ENCODE peak calls at places on chromosomes 7 and 10, in five cellular contexts. One of them, this sample, is unnamed. For H3K4me1, the result is how much of the 10 kb centered on the place peaks cover.

GRCh38 chr7:30664184-30664885 is 17.9 kb downstream of the CRHR2 start:
- DNase-seq in Peyer's patch: no peak
- DNase-seq in adipocyte: no peak
- DNase-seq in astrocyte: no peak
- DNase-seq in upper lobe of right lung: no peak
- DNase-seq in this sample: no peak

GRCh38 chr10:5500910-5501309 is 1.5 kb upstream of the CALML5 start:
- DNase-seq in Peyer's patch: peak
- DNase-seq in adipocyte: no peak
- DNase-seq in astrocyte: no peak
- DNase-seq in upper lobe of right lung: no peak
- DNase-seq in this sample: no peak

GRCh38 chr7:101778181-101778580 is 39.2 kb upstream of the CUX1 start:
- DNase-seq in Peyer's patch: no peak
- DNase-seq in adipocyte: no peak
- DNase-seq in astrocyte: no peak
- DNase-seq in upper lobe of right lung: no peak
- DNase-seq in this sample: no peak

GRCh38 chr10:73218466-73219191 is 28.4 kb downstream of the DNAJC9 start:
- DNase-seq in Peyer's patch: no peak
- DNase-seq in adipocyte: peak
- DNase-seq in astrocyte: no peak
- DNase-seq in upper lobe of right lung: no peak
- DNase-seq in this sample: no peak

GRCh38 chr10:47326927-47327330 is 4.7 kb downstream of the GDF2 start:
- DNase-seq in Peyer's patch: no peak
- DNase-seq in adipocyte: no peak
- DNase-seq in astrocyte: no peak
- DNase-seq in upper lobe of right lung: no peak
- DNase-seq in this sample: no peak

GRCh38 chr7:70696139-70696782 is 435.7 kb upstream of the GALNT17 start:
- DNase-seq in Peyer's patch: no peak
- DNase-seq in adipocyte: peak
- DNase-seq in astrocyte: peak
- DNase-seq in upper lobe of right lung: no peak
- DNase-seq in this sample: no peak

GRCh38 chr7:139340808-139341057 is 404 bp upstream of the FMC1 start:
- DNase-seq in Peyer's patch: no peak
- DNase-seq in adipocyte: no peak
- DNase-seq in astrocyte: no peak
- DNase-seq in upper lobe of right lung: peak
- DNase-seq in this sample: no peak

GRCh38 chr10:11434323-11434722 is 177.1 kb downstream of the USP6NL start:
- DNase-seq in Peyer's patch: no peak
- DNase-seq in adipocyte: no peak
- DNase-seq in astrocyte: no peak
- DNase-seq in upper lobe of right lung: no peak
- DNase-seq in this sample: no peak

GRCh38 chr7:29807179-29807841 is 1.0 kb downstream of the WIPF3 start:
- DNase-seq in Peyer's patch: no peak
- DNase-seq in adipocyte: peak
- DNase-seq in astrocyte: no peak
- DNase-seq in upper lobe of right lung: no peak
- DNase-seq in this sample: no peak

GRCh38 chr7:34227525-34227924 is 322.2 kb downstream of the BMPER start:
- DNase-seq in Peyer's patch: no peak
- DNase-seq in adipocyte: no peak
- DNase-seq in astrocyte: no peak
- DNase-seq in upper lobe of right lung: no peak
- DNase-seq in this sample: no peak

GRCh38 chr7:18459439-18459838 is 36.1 kb upstream of the HDAC9 start:
- DNase-seq in Peyer's patch: no peak
- DNase-seq in adipocyte: peak
- DNase-seq in astrocyte: peak
- DNase-seq in upper lobe of right lung: no peak
- DNase-seq in this sample: no peak

GRCh38 chr10:128704716-128705115 is 578.5 kb upstream of the MKI67 start:
- DNase-seq in Peyer's patch: no peak
- DNase-seq in adipocyte: no peak
- DNase-seq in astrocyte: no peak
- DNase-seq in upper lobe of right lung: no peak
- DNase-seq in this sample: no peak

GRCh38 chr10:95821766-95822165 is 65.8 kb downstream of the ENTPD1 start:
- DNase-seq in Peyer's patch: no peak
- DNase-seq in adipocyte: no peak
- DNase-seq in astrocyte: no peak
- DNase-seq in upper lobe of right lung: no peak
- DNase-seq in this sample: no peak

GRCh38 chr10:71080381-71081228 is 131.8 kb upstream of the UNC5B start:
- DNase-seq in Peyer's patch: peak
- DNase-seq in adipocyte: no peak
- DNase-seq in astrocyte: no peak
- DNase-seq in upper lobe of right lung: peak
- DNase-seq in this sample: no peak

GRCh38 chr10:119461380-119461779 is 81.1 kb downstream of the RGS10 start:
- DNase-seq in Peyer's patch: no peak
- DNase-seq in adipocyte: no peak
- DNase-seq in astrocyte: no peak
- DNase-seq in upper lobe of right lung: no peak
- DNase-seq in this sample: no peak

GRCh38 chr10:122173337-122173736 is 97.8 kb upstream of the BTBD16 start:
- DNase-seq in Peyer's patch: no peak
- DNase-seq in adipocyte: no peak
- DNase-seq in astrocyte: no peak
- DNase-seq in upper lobe of right lung: peak
- DNase-seq in this sample: no peak

GRCh38 chr10:59177031-59177861 is 803 bp downstream of the PHYHIPL start:
- DNase-seq in Peyer's patch: peak
- DNase-seq in adipocyte: peak
- DNase-seq in astrocyte: peak
- DNase-seq in upper lobe of right lung: no peak
- DNase-seq in this sample: no peak

GRCh38 chr10:70990661-70991060 is 102.3 kb upstream of the PCBD1 start:
- DNase-seq in Peyer's patch: peak
- DNase-seq in adipocyte: no peak
- DNase-seq in astrocyte: no peak
- DNase-seq in upper lobe of right lung: no peak
- DNase-seq in this sample: no peak

DNA sequence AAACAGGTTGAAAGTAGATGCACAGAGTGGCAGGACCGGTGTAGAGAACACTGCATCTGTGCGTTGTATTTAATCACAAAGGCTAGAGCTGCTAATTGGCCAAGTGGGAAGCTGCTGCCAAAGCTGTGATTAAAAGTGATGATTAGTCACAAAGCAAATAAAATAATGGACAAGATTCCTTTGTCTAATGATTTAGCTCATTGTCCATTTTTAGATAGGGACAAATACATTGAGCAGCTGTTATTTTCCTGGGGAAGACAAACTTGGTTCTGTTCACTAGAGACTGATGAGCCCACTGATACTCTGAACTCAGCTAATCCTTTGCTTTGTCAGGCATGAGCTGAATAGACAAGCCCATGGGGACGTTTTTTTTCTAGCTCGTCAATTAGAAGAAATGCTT is 19.7 kb downstream of the UBE3C start:
- DNase-seq in Peyer's patch: no peak
- DNase-seq in adipocyte: no peak
- DNase-seq in astrocyte: peak
- DNase-seq in upper lobe of right lung: no peak
- DNase-seq in this sample: no peak
- H3K4me1 ChIP-seq in Peyer's patch: under half
- H3K4me1 ChIP-seq in adipocyte: under half
- H3K4me1 ChIP-seq in astrocyte: under half
- H3K4me1 ChIP-seq in upper lobe of right lung: under half
- H3K4me1 ChIP-seq in this sample: under half

GRCh38 chr7:98240961-98241673 is 10.9 kb downstream of the TECPR1 start:
- DNase-seq in Peyer's patch: peak
- DNase-seq in adipocyte: peak
- DNase-seq in astrocyte: no peak
- DNase-seq in upper lobe of right lung: no peak
- DNase-seq in this sample: no peak

GRCh38 chr7:98244871-98245270 is 7.2 kb downstream of the TECPR1 start:
- DNase-seq in Peyer's patch: no peak
- DNase-seq in adipocyte: no peak
- DNase-seq in astrocyte: no peak
- DNase-seq in upper lobe of right lung: no peak
- DNase-seq in this sample: no peak

GRCh38 chr7:98241674-98242241 is 10.3 kb downstream of the TECPR1 start:
- DNase-seq in Peyer's patch: no peak
- DNase-seq in adipocyte: no peak
- DNase-seq in astrocyte: no peak
- DNase-seq in upper lobe of right lung: no peak
- DNase-seq in this sample: no peak

GRCh38 chr7:98242934-98243333 is 9.1 kb downstream of the TECPR1 start:
- DNase-seq in Peyer's patch: no peak
- DNase-seq in adipocyte: no peak
- DNase-seq in astrocyte: no peak
- DNase-seq in upper lobe of right lung: no peak
- DNase-seq in this sample: no peak

GRCh38 chr7:98242342-98242741 is 9.7 kb downstream of the TECPR1 start:
- DNase-seq in Peyer's patch: no peak
- DNase-seq in adipocyte: no peak
- DNase-seq in astrocyte: no peak
- DNase-seq in upper lobe of right lung: no peak
- DNase-seq in this sample: no peak
- H3K4me3 ChIP-seq in Peyer's patch: no peak
- H3K4me3 ChIP-seq in adipocyte: no peak
- H3K4me3 ChIP-seq in astrocyte: no peak
- H3K4me3 ChIP-seq in upper lobe of right lung: no peak
- H3K4me3 ChIP-seq in this sample: no peak

GRCh38 chr10:48636231-48636630 is 31.4 kb upstream of the ARHGAP22 start:
- DNase-seq in Peyer's patch: no peak
- DNase-seq in adipocyte: no peak
- DNase-seq in astrocyte: no peak
- DNase-seq in upper lobe of right lung: no peak
- DNase-seq in this sample: no peak
- H3K4me1 ChIP-seq in Peyer's patch: under half
- H3K4me1 ChIP-seq in adipocyte: under half
- H3K4me1 ChIP-seq in astrocyte: under half
- H3K4me1 ChIP-seq in upper lobe of right lung: under half
- H3K4me1 ChIP-seq in this sample: under half

DNA sequence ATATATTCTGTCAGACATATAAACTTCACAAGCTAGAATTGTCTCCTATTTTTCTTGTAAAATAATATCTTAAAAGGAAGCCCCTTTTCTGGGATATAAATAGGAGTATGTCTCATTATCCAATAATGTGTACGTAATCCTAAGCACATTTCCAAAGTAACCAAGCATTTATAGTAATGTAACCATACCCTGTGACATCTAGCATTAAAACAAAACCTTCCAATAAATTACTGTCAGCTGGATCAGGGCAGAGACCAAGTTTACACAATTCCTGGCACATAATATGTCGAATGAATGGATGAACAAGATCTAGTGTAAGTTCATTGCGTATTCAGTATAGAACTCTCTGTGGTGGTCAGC is 14.2 kb downstream of the CPED1 start:
- DNase-seq in Peyer's patch: no peak
- DNase-seq in adipocyte: peak
- DNase-seq in astrocyte: peak
- DNase-seq in upper lobe of right lung: no peak
- DNase-seq in this sample: no peak
- H3K4me3 ChIP-seq in Peyer's patch: no peak
- H3K4me3 ChIP-seq in adipocyte: no peak
- H3K4me3 ChIP-seq in astrocyte: no peak
- H3K4me3 ChIP-seq in upper lobe of right lung: no peak
- H3K4me3 ChIP-seq in this sample: no peak